ENCODE peak calls at places on chromosomes 7 and 10, in five cellular contexts. K is GM12878, D is SK-N-SH, F is K562, J is IMR-90. S is an unnamed sample.

GRCh38 chr10:124025638-124026336 is 67.6 kb downstream of the CHST15 start:
- DNase-seq in K (no peak), D (peak), F (peak), J (no peak), S (peak)

GRCh38 chr7:7183061-7183832 is 903 bp downstream of the C1GALT1 start:
- DNase-seq in K (no peak), D (peak), F (peak), J (no peak), S (peak)

GRCh38 chr7:12674861-12675260 is 12.6 kb upstream of the ARL4A start:
- DNase-seq in K (no peak), D (peak), F (peak), J (peak), S (peak)

GRCh38 chr7:155392726-155393570 is 65.0 kb upstream of the EN2 start:
- DNase-seq in K (no peak), D (no peak), F (no peak), J (no peak), S (peak)

GRCh38 chr10:69838853-69839252 is 37.1 kb downstream of the COL13A1 start:
- DNase-seq in K (no peak), D (no peak), F (no peak), J (peak), S (no peak)

GRCh38 chr10:58322072-58322834 is 12.6 kb upstream of the UBE2D1 start:
- DNase-seq in K (no peak), D (no peak), F (no peak), J (peak), S (peak)

GRCh38 chr10:132665946-132666732 is 119.8 kb downstream of the NKX6-2 start:
- DNase-seq in K (no peak), D (no peak), F (peak), J (peak), S (peak)

GRCh38 chr7:30304177-30304884 is 19.9 kb downstream of the ZNRF2 start:
- DNase-seq in K (no peak), D (no peak), F (no peak), J (no peak), S (no peak)

GRCh38 chr7:27137603-27138410 is 5.7 kb downstream of the HOXA5 start:
- DNase-seq in K (no peak), D (no peak), F (no peak), J (peak), S (peak)

GRCh38 chr7:26398436-26399308 is 107.0 kb downstream of the SNX10 start:
- DNase-seq in K (peak), D (peak), F (peak), J (peak), S (peak)

GRCh38 chr7:99562832-99563231 is 4.4 kb downstream of the ZNF655 start:
- DNase-seq in K (no peak), D (no peak), F (peak), J (peak), S (peak)

GRCh38 chr7:12731214-12731656 is 43.8 kb downstream of the ARL4A start:
- DNase-seq in K (no peak), D (no peak), F (no peak), J (peak), S (no peak)

GRCh38 chr7:2873686-2874551 is 29.8 kb upstream of the GNA12 start:
- DNase-seq in K (no peak), D (peak), F (peak), J (peak), S (peak)

GRCh38 chr10:49164587-49165188 is 23.5 kb downstream of the TMEM273 start:
- DNase-seq in K (no peak), D (peak), F (peak), J (peak), S (peak)

GRCh38 chr7:113840954-113841353 is 77.9 kb downstream of the PPP1R3A start:
- DNase-seq in K (no peak), D (no peak), F (no peak), J (no peak), S (no peak)

GRCh38 chr10:71542476-71542875 is 145.8 kb downstream of the CDH23 start:
- DNase-seq in K (no peak), D (peak), F (no peak), J (no peak), S (no peak)

GRCh38 chr7:78489851-78490250 is 691.3 kb downstream of the PHTF2 start:
- DNase-seq in K (no peak), D (no peak), F (no peak), J (no peak), S (no peak)

GRCh38 chr10:88525371-88526079 is 57.6 kb downstream of the RNLS start:
- DNase-seq in K (no peak), D (no peak), F (no peak), J (peak), S (peak)

GRCh38 chr10:14405076-14406065 is 74.6 kb upstream of the FRMD4A start:
- DNase-seq in K (no peak), D (no peak), F (no peak), J (peak), S (no peak)

GRCh38 chr10:128044961-128045832 is 81.0 kb downstream of the MKI67 start:
- DNase-seq in K (no peak), D (no peak), F (no peak), J (no peak), S (no peak)

GRCh38 chr7:152459724-152460251 is 24.0 kb upstream of the KMT2C start:
- DNase-seq in K (no peak), D (peak), F (no peak), J (peak), S (no peak)

GRCh38 chr7:7216279-7216678 is 33.9 kb downstream of the C1GALT1 start:
- DNase-seq in K (no peak), D (no peak), F (no peak), J (no peak), S (no peak)

GRCh38 chr10:21531164-21531563 is 2.9 kb upstream of the MLLT10 start:
- DNase-seq in K (no peak), D (no peak), F (no peak), J (peak), S (peak)

GRCh38 chr10:121539757-121540156 is 58.5 kb downstream of the FGFR2 start:
- DNase-seq in K (no peak), D (no peak), F (no peak), J (no peak), S (no peak)

GRCh38 chr7:86963599-86964230 is 95.7 kb downstream of the ELAPOR2 start:
- DNase-seq in K (no peak), D (no peak), F (no peak), J (no peak), S (no peak)

GRCh38 chr10:49387029-49387428 is 8.9 kb downstream of the DRGX start:
- DNase-seq in K (no peak), D (no peak), F (no peak), J (peak), S (no peak)

GRCh38 chr7:106108988-106109387 is 3.1 kb downstream of the SYPL1 start:
- DNase-seq in K (no peak), D (no peak), F (no peak), J (no peak), S (no peak)

GRCh38 chr7:141577043-141577839 is 26.0 kb downstream of the AGK start:
- DNase-seq in K (no peak), D (no peak), F (no peak), J (no peak), S (no peak)

GRCh38 chr10:110504111-110504735 is 6.5 kb downstream of the DUSP5 start:
- DNase-seq in K (peak), D (no peak), F (peak), J (peak), S (no peak)

GRCh38 chr10:87842776-87843497 is 20.4 kb downstream of the KLLN start:
- DNase-seq in K (no peak), D (no peak), F (no peak), J (peak), S (no peak)

GRCh38 chr7:150388709-150389531 is 9.8 kb downstream of the ZNF775 start:
- DNase-seq in K (no peak), D (no peak), F (no peak), J (peak), S (no peak)

GRCh38 chr10:127195571-127196226 is 692 bp downstream of the INSYN2A start:
- DNase-seq in K (no peak), D (peak), F (no peak), J (peak), S (no peak)

DNA sequence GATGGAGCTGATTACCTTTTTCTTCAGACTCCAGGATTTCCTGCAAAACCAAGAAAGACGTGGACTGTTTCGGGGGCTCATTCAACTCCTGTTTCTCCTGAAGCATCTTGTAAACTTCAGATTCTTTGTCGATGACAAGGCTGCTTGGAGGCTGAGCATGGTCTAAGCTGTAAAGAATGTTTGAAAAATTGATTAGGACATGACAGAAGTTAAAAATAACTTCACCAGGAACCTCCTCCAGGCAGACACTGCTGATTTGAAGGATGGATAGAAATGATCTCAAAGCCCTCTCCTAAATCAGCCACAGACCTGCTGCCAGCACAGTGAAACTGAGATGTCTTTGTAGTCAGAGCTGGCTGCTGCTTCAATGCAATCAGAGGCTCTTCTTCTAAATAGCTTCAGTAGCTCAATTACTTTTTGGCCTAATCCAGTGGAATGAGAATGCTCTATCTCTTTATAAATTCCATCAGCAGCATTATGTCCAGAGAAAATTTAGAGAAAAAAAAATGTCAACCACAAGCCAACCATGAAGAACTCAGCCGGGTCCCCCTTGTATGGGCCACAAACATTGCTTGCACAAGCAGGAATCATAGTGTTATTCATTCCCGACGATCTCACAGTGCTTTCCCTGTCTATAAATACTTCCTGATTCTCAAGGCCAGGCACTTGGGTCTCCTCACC is 43.5 kb downstream of the PDLIM1 start:
- DNase-seq in K (no peak), D (no peak), F (no peak), J (peak), S (no peak)
- TF ChIP-seq RCOR1 in K (no peak), D (no peak), F (no peak), J (no peak), S (no peak)

DNA sequence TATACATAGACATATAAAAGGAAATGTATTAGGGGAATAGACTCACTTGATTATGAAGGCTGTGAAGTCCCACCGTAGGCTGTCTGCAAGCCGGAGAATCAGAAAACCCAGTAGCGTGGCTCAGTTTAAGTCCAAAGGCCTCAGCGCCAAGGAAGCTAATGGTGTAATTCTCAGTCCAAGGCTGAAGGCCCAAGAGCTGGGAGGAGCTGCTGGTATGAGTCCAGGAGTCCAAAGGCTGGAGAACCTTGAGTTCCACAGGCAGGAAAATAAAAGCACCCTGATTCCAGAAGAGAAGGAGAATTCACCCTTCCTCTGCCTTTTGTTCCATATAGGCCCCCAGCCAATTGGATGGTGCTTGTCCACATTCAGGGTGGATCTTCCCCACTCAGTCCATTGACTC is 166.2 kb upstream of the TAC1 start:
- DNase-seq in K (no peak), D (no peak), F (no peak), J (no peak), S (no peak)
- TF ChIP-seq RCOR1 in K (no peak), D (no peak), F (no peak), J (no peak), S (no peak)

GRCh38 chr10:28241766-28242399 is 61.0 kb downstream of the MPP7 start:
- DNase-seq in K (peak), D (peak), F (peak), J (peak), S (peak)
- TF ChIP-seq RCOR1 in K (no peak), D (no peak), F (no peak), J (no peak), S (no peak)

GRCh38 chr10:75569506-75569905 is 138.1 kb downstream of the LRMDA start:
- DNase-seq in K (no peak), D (no peak), F (no peak), J (no peak), S (no peak)
- TF ChIP-seq RCOR1 in K (no peak), D (no peak), F (no peak), J (no peak), S (no peak)

GRCh38 chr10:80530251-80530650 is 7.5 kb upstream of the SH2D4B start:
- DNase-seq in K (no peak), D (peak), F (no peak), J (peak), S (peak)
- TF ChIP-seq RCOR1 in K (no peak), D (no peak), F (no peak), J (no peak), S (no peak)

GRCh38 chr10:24382979-24383663 is 174.2 kb downstream of the KIAA1217 start:
- DNase-seq in K (no peak), D (no peak), F (no peak), J (no peak), S (no peak)
- TF ChIP-seq RCOR1 in K (no peak), D (no peak), F (no peak), J (no peak), S (no peak)

DNA sequence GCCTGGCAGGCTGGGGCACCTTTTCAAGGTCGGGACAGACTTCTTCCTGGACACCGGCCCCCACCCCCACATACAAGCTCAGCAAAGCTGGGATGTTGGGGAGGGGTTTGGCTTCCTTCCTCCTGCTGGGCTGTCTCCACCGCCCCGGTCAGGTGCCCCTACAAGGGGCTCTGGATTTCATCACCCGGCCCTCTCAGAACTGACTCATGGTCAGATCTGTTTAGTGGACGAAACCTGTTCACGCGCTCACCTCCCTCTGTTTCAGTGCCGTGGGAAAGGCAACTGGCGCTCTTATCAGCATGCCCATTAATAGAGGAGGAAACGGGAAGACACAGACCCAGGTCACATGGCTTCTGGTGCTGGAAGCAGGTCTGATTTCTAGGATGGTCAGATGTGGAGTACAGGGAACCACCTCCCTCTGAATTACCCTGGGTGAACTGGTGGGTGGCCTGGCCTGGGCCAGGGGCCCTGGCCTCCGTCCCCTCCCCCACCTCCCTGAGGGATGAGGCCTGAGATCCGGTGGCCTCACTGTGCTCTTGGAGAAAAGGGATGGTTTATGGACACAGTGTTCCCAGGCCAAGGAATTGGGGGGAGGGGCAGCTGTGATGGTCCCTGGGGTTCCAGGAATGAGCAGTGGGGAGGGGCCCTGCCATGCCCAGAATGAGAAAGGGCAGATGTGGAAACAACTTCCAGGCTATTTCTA is 123.8 kb upstream of the PPIF start:
- DNase-seq in K (no peak), D (peak), F (no peak), J (peak), S (no peak)
- TF ChIP-seq RCOR1 in K (no peak), D (peak), F (no peak), J (no peak), S (no peak)